ENCODE peak calls at places on chromosomes 3 and 15, in eight cellular contexts. K is CD8-positive, alpha-beta memory T cell; E is cardiac muscle cell; C is HFF-Myc; D is gastrocnemius medialis; A is HCT116; M is adrenal gland; Z is body of pancreas. Y is an unnamed sample.

GRCh38 chr3:46293035-46293724 is 50.9 kb downstream of the CCR3 start:
- DNase-seq in K (no peak), E (peak), C (no peak), D (no peak), A (no peak), M (no peak), Z (no peak), Y (no peak)

GRCh38 chr15:76340198-76340801 is 3.7 kb downstream of the ISL2 start:
- DNase-seq in K (no peak), E (peak), C (no peak), D (no peak), A (no peak), M (peak), Z (peak), Y (no peak)

GRCh38 chr3:131072099-131072559 is 45.5 kb downstream of the NEK11 start:
- DNase-seq in K (no peak), E (no peak), C (peak), D (no peak), A (no peak), M (no peak), Z (no peak), Y (peak)

GRCh38 chr3:93989241-93989640 is 9.3 kb downstream of the ARL13B start:
- DNase-seq in K (no peak), E (no peak), C (no peak), D (no peak), A (no peak), M (no peak), Z (no peak), Y (no peak)

GRCh38 chr3:32852146-32852545 is 34.3 kb downstream of the TRIM71 start:
- DNase-seq in K (no peak), E (no peak), C (no peak), D (no peak), A (no peak), M (no peak), Z (no peak), Y (no peak)

GRCh38 chr3:134606033-134607025 is 44.5 kb downstream of the KY start:
- DNase-seq in K (no peak), E (no peak), C (no peak), D (no peak), A (no peak), M (no peak), Z (no peak), Y (no peak)

GRCh38 chr15:99438691-99439523 is 126.9 kb upstream of the MEF2A start:
- DNase-seq in K (no peak), E (no peak), C (no peak), D (no peak), A (no peak), M (peak), Z (no peak), Y (peak)

GRCh38 chr3:105195260-105195659 is 171.4 kb upstream of the ALCAM start:
- DNase-seq in K (no peak), E (no peak), C (no peak), D (no peak), A (no peak), M (peak), Z (no peak), Y (no peak)

GRCh38 chr3:71062037-71062919 is 521.2 kb downstream of the FOXP1 start:
- DNase-seq in K (no peak), E (no peak), C (no peak), D (no peak), A (no peak), M (no peak), Z (no peak), Y (no peak)

GRCh38 chr3:194133661-194134230 is 2.2 kb upstream of the HES1 start:
- DNase-seq in K (no peak), E (peak), C (no peak), D (no peak), A (no peak), M (peak), Z (peak), Y (no peak)

GRCh38 chr15:20348900-20349773 is 192.5 kb downstream of the GOLGA6L6 start:
- DNase-seq in K (no peak), E (no peak), C (no peak), D (no peak), A (no peak), M (peak), Z (no peak), Y (no peak)

GRCh38 chr15:62066663-62067447 is at the start of gene C2CD4A:
- DNase-seq in K (peak), E (peak), C (no peak), D (peak), A (peak), M (peak), Z (peak), Y (peak)

GRCh38 chr3:25441234-25441856 is 13.3 kb downstream of the RARB start:
- DNase-seq in K (peak), E (no peak), C (no peak), D (no peak), A (peak), M (no peak), Z (no peak), Y (peak)

GRCh38 chr3:16181361-16181760 is 6.9 kb downstream of the GALNT15 start:
- DNase-seq in K (no peak), E (no peak), C (no peak), D (peak), A (no peak), M (peak), Z (peak), Y (no peak)

GRCh38 chr15:80747317-80748053 is 31.7 kb upstream of the CEMIP start:
- DNase-seq in K (no peak), E (peak), C (no peak), D (no peak), A (no peak), M (no peak), Z (no peak), Y (no peak)

GRCh38 chr15:39114690-39115378 is 466.0 kb upstream of the THBS1 start:
- DNase-seq in K (no peak), E (no peak), C (no peak), D (no peak), A (no peak), M (no peak), Z (no peak), Y (no peak)

GRCh38 chr3:159821737-159822136 is 166.9 kb upstream of the IL12A start:
- DNase-seq in K (no peak), E (no peak), C (no peak), D (no peak), A (no peak), M (no peak), Z (no peak), Y (no peak)

GRCh38 chr3:174581551-174581950 is 277.6 kb upstream of the NAALADL2 start:
- DNase-seq in K (no peak), E (no peak), C (no peak), D (no peak), A (peak), M (no peak), Z (no peak), Y (no peak)

GRCh38 chr15:81835731-81836130 is 210.1 kb downstream of the MEX3B start:
- DNase-seq in K (no peak), E (no peak), C (no peak), D (no peak), A (no peak), M (no peak), Z (no peak), Y (no peak)

GRCh38 chr15:41490355-41490754 is 3.3 kb upstream of the ITPKA start:
- DNase-seq in K (no peak), E (no peak), C (peak), D (no peak), A (peak), M (peak), Z (no peak), Y (peak)

GRCh38 chr3:79822076-79822475 is 54.3 kb upstream of the ROBO1 start:
- DNase-seq in K (no peak), E (no peak), C (no peak), D (no peak), A (no peak), M (no peak), Z (no peak), Y (no peak)

GRCh38 chr3:49668414-49668797 is 5.7 kb upstream of the APEH start:
- DNase-seq in K (no peak), E (no peak), C (no peak), D (no peak), A (no peak), M (no peak), Z (no peak), Y (no peak)

GRCh38 chr3:194128202-194128907 is 7.6 kb upstream of the HES1 start:
- DNase-seq in K (no peak), E (no peak), C (no peak), D (no peak), A (no peak), M (no peak), Z (no peak), Y (no peak)

GRCh38 chr15:76514292-76514691 is 177.7 kb downstream of the ISL2 start:
- DNase-seq in K (no peak), E (no peak), C (no peak), D (no peak), A (no peak), M (no peak), Z (no peak), Y (no peak)

GRCh38 chr15:59166601-59167265 is 39.9 kb upstream of the LDHAL6B start:
- DNase-seq in K (no peak), E (no peak), C (no peak), D (no peak), A (no peak), M (no peak), Z (no peak), Y (no peak)

GRCh38 chr3:98893740-98894139 is 7.8 kb downstream of the DCBLD2 start:
- DNase-seq in K (no peak), E (no peak), C (no peak), D (no peak), A (no peak), M (no peak), Z (no peak), Y (no peak)

GRCh38 chr3:130759692-130760338 is 13.2 kb upstream of the PIK3R4 start:
- DNase-seq in K (peak), E (peak), C (peak), D (peak), A (peak), M (peak), Z (peak), Y (peak)

GRCh38 chr3:48926425-48927392 is 8.1 kb downstream of the ARIH2 start:
- DNase-seq in K (no peak), E (peak), C (no peak), D (no peak), A (no peak), M (peak), Z (no peak), Y (no peak)

GRCh38 chr15:44092221-44092620 is 102.8 kb downstream of the FRMD5 start:
- DNase-seq in K (no peak), E (no peak), C (no peak), D (no peak), A (no peak), M (no peak), Z (no peak), Y (no peak)

GRCh38 chr3:4309476-4310121 is 6.4 kb downstream of the SETMAR start:
- DNase-seq in K (no peak), E (no peak), C (no peak), D (no peak), A (no peak), M (no peak), Z (no peak), Y (no peak)

GRCh38 chr3:35675206-35675605 is 35.9 kb downstream of the ARPP21 start:
- DNase-seq in K (no peak), E (no peak), C (no peak), D (no peak), A (no peak), M (no peak), Z (no peak), Y (no peak)

GRCh38 chr15:80597081-80597480 is 98.0 kb upstream of the ABHD17C start:
- DNase-seq in K (no peak), E (no peak), C (no peak), D (no peak), A (no peak), M (no peak), Z (no peak), Y (no peak)

GRCh38 chr3:134709563-134710312 is 58.9 kb upstream of the KY start:
- DNase-seq in K (no peak), E (peak), C (no peak), D (no peak), A (no peak), M (peak), Z (no peak), Y (no peak)

GRCh38 chr15:56537881-56538280 is 72.9 kb upstream of the MNS1 start:
- DNase-seq in K (peak), E (no peak), C (no peak), D (peak), A (no peak), M (no peak), Z (peak), Y (peak)

GRCh38 chr15:83295417-83295816 is 11.0 kb upstream of the BNC1 start:
- DNase-seq in K (no peak), E (no peak), C (no peak), D (no peak), A (no peak), M (no peak), Z (no peak), Y (no peak)

GRCh38 chr3:156840826-156841689 is 14.9 kb downstream of the LEKR1 start:
- DNase-seq in K (no peak), E (no peak), C (no peak), D (no peak), A (no peak), M (no peak), Z (no peak), Y (no peak)

GRCh38 chr3:121595765-121596406 is 2.7 kb downstream of the FBXO40 start:
- DNase-seq in K (no peak), E (no peak), C (no peak), D (no peak), A (no peak), M (no peak), Z (no peak), Y (no peak)

GRCh38 chr3:121598564-121598963 is 5.4 kb downstream of the FBXO40 start:
- DNase-seq in K (no peak), E (no peak), C (no peak), D (no peak), A (no peak), M (no peak), Z (no peak), Y (no peak)

GRCh38 chr3:121592856-121593702 is at the start of gene FBXO40:
- DNase-seq in K (no peak), E (peak), C (no peak), D (peak), A (no peak), M (no peak), Z (peak), Y (no peak)

GRCh38 chr3:121594850-121595249 is 1.7 kb downstream of the FBXO40 start:
- DNase-seq in K (no peak), E (no peak), C (no peak), D (no peak), A (no peak), M (no peak), Z (no peak), Y (no peak)
- H3K4me3 ChIP-seq in K (no peak), E (no peak), C (no peak), D (peak), A (no peak), M (no peak), Z (no peak), Y (no peak)

DNA sequence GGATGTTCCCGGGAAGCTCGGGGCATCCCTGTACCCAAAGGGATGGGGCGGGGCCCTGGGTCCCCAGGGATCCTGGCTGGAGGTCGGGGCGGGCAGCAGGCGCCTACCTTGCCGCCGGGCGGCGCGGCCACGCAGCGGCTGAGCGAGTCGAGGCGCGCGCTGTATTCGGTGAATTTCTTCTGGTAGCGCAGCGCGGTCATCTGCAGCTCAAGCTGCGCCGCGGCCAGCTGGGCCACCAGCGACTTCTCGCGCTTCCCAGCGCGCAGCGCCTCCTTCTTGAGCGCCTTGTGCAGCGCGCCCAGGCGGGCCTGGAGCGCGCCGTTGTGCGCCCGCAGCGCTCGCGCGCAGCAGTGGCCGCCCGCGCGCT is 762 bp downstream of the PDZRN3 start:
- DNase-seq in K (no peak), E (peak), C (no peak), D (peak), A (no peak), M (peak), Z (peak), Y (no peak)
- H3K4me3 ChIP-seq in K (no peak), E (peak), C (peak), D (peak), A (no peak), M (peak), Z (peak), Y (no peak)

DNA sequence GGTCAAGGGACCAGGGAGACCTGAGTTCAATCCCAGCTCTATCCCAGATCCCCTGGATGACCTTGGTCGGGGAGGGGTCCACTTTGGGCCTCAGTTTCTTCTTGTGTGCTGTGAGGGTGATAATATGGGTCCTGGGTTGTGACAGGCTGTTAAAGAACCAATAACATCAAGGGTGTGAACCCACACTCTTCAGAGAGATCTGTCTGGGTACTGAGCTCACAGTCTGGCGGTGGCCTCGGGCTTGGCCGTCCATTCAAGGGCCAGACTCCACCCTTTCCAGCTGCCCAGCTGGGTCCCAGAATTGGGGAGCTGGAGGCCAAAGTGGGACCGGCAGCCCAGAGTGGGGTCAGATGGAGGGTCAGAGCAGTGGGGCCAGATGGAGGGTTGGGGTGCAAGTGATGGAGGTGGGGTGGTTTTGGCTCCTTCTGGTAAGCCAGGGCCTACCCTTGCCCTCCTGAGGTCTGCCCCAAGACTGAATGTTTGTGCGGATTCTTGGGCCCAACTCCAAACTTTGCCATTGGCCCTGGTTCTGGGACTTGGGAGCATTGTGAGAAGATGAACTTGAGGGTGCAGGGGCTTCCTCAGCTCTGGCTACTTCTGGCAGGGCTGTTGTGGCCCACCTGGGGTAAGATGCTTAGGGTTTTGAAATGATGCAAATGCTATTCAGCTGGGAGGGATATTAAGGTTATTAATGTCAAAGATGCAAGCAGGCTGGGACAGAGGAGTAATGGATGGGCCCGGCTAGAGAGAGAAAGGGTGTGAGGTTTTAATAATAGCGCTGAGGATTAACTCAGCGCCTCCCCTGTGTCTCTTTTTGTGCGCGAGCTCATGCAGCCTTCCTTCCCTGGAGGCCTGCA is 1.5 kb downstream of the CORO2B start:
- DNase-seq in K (no peak), E (no peak), C (no peak), D (no peak), A (no peak), M (no peak), Z (no peak), Y (no peak)
- H3K4me3 ChIP-seq in K (no peak), E (no peak), C (peak), D (peak), A (peak), M (no peak), Z (no peak), Y (no peak)

GRCh38 chr3:133540896-133541674 is 32.4 kb upstream of the CDV3 start:
- DNase-seq in K (no peak), E (no peak), C (peak), D (no peak), A (peak), M (peak), Z (peak), Y (no peak)
- H3K4me3 ChIP-seq in K (no peak), E (no peak), C (no peak), D (no peak), A (peak), M (no peak), Z (no peak), Y (no peak)

DNA sequence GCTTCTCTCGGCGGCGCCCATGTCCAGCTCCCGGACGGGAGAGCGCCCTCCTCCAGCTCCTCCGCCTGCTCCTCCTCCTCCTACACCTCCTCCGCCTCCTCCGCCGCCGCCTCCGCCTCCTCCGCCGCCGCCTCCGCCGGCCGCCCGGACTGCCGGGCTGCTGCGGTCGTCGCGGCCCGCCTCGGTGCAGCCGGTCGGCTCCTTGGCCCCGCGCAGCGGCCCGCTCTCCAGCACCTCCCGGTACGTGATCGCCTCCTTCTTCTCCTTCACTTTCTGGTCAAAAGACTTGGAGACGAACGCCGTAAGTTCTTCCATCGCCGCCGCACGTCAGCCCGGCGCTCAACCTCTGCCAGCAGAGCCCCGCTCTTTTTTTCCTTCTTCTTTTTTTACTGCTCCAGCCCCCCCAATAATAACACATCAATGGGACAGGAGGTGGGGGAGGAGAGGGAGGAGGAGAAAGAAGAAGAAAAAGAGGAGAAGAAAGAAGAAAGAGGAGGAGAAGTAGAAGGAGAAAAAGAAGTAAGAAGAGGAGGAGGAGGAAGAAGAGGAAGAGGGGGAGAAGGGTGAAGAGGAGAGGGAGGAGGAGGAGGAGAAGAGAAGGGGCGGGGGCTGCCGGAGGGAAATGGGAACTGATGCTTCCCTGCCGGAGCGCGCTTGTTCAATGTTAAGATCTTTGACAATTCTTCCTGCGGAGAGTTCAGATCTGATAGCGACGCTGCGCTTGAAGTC is at the start of gene SHOX2:
- DNase-seq in K (no peak), E (no peak), C (no peak), D (no peak), A (no peak), M (no peak), Z (no peak), Y (no peak)
- H3K4me3 ChIP-seq in K (peak), E (peak), C (peak), D (peak), A (peak), M (no peak), Z (peak), Y (peak)

GRCh38 chr15:63380828-63381282 is 791 bp downstream of the CA12 start:
- DNase-seq in K (no peak), E (no peak), C (no peak), D (no peak), A (no peak), M (no peak), Z (no peak), Y (no peak)
- H3K4me3 ChIP-seq in K (no peak), E (no peak), C (peak), D (peak), A (peak), M (no peak), Z (no peak), Y (no peak)

GRCh38 chr3:65153850-65154512 is 466.2 kb upstream of the ADAMTS9 start:
- DNase-seq in K (no peak), E (no peak), C (no peak), D (no peak), A (no peak), M (no peak), Z (no peak), Y (no peak)
- H3K4me3 ChIP-seq in K (no peak), E (no peak), C (no peak), D (no peak), A (no peak), M (no peak), Z (no peak), Y (no peak)

GRCh38 chr3:102258666-102259227 is 176.1 kb upstream of the ZPLD1 start:
- DNase-seq in K (no peak), E (no peak), C (no peak), D (no peak), A (no peak), M (no peak), Z (no peak), Y (no peak)
- H3K4me3 ChIP-seq in K (no peak), E (no peak), C (no peak), D (no peak), A (no peak), M (no peak), Z (no peak), Y (no peak)

GRCh38 chr15:98428253-98428989 is 219.9 kb upstream of the IGF1R start:
- DNase-seq in K (peak), E (peak), C (peak), D (peak), A (peak), M (peak), Z (peak), Y (no peak)
- H3K4me3 ChIP-seq in K (no peak), E (peak), C (peak), D (peak), A (peak), M (no peak), Z (no peak), Y (peak)

Y was measured in Jurkat, Clone E6-1.